ENCODE peak calls at places on chromosomes 13 and 19, in seven cellular contexts. T is GM12891, X is K562, D is SK-N-SH, Q is GM12878, A is HepG2, L is H1. S is an unnamed sample.

GRCh38 chr19:45747513-45747912 is 14.3 kb downstream of the MEIOSIN start:
- DNase-seq in D (no peak), Q (no peak), T (no peak), X (no peak), A (no peak), L (no peak), S (no peak)

GRCh38 chr19:36577271-36577996 is 4.3 kb upstream of the ZNF529 start:
- DNase-seq in Q (no peak), X (no peak), L (no peak), T (no peak), A (no peak), D (no peak), S (no peak)

GRCh38 chr13:108227651-108228272 is 9.6 kb downstream of the ABHD13 start:
- DNase-seq in T (no peak), L (no peak), D (peak; percentile 22), A (peak; percentile 21), Q (no peak), X (peak; percentile 14), S (no peak)

GRCh38 chr19:52336117-52336811 is at the start of gene ZNF610:
- DNase-seq in T (peak; percentile 71), A (peak; percentile 59), D (peak; percentile 93), X (no peak), L (peak; percentile 68), Q (peak; percentile 34), S (peak; percentile 50)

GRCh38 chr13:54232700-54233099 is 1204.1 kb downstream of the OLFM4 start:
- DNase-seq in D (no peak), X (no peak), A (no peak), L (no peak), T (no peak), Q (no peak), S (no peak)

GRCh38 chr13:29613101-29613500 is 17.6 kb upstream of the SLC7A1 start:
- DNase-seq in X (no peak), D (no peak), A (no peak), Q (no peak), L (no peak), T (no peak), S (no peak)

GRCh38 chr13:73722120-73722519 is 412.1 kb downstream of the KLF12 start:
- DNase-seq in Q (peak; percentile 39), T (peak; percentile 5), X (no peak), D (peak; percentile 29), L (no peak), A (peak; percentile 5), S (no peak)

GRCh38 chr19:44891016-44891882 is at the start of gene TOMM40:
- DNase-seq in X (no peak), Q (no peak), D (peak; percentile 97), L (no peak), T (no peak), A (peak; percentile 99), S (no peak)

GRCh38 chr19:41706741-41707501 is 1.5 kb upstream of the CEACAM5 start:
- DNase-seq in D (peak; percentile 79), X (peak; percentile 93), T (peak; percentile 82), L (peak; percentile 65), Q (peak; percentile 3), A (peak; percentile 64), S (peak; percentile 78)

GRCh38 chr13:27541386-27541785 is 78.9 kb downstream of the LNX2 start:
- DNase-seq in Q (no peak), D (no peak), L (no peak), X (no peak), T (no peak), A (no peak), S (no peak)

GRCh38 chr13:60398438-60398891 is 1.4 kb downstream of the TDRD3 start:
- DNase-seq in X (no peak), T (no peak), A (no peak), D (no peak), Q (no peak), L (no peak), S (no peak)

GRCh38 chr19:50300814-50301606 is 28.2 kb downstream of the KCNC3 start:
- DNase-seq in D (no peak), L (no peak), A (peak; percentile 48), T (no peak), X (no peak), Q (no peak), S (no peak)

GRCh38 chr13:98214008-98214643 is 37.1 kb upstream of the RNF113B start:
- DNase-seq in L (no peak), D (no peak), Q (no peak), X (no peak), T (no peak), A (no peak), S (no peak)

GRCh38 chr13:113647351-113648217 is 10.4 kb downstream of the ATP4B start:
- DNase-seq in A (no peak), L (no peak), D (peak; percentile 85), X (no peak), T (no peak), Q (no peak), S (no peak)

GRCh38 chr13:43113603-43114002 is 90.2 kb downstream of the DNAJC15 start:
- DNase-seq in T (no peak), A (peak; percentile 25), Q (no peak), X (no peak), L (no peak), D (no peak), S (no peak)

GRCh38 chr13:26412263-26412662 is 145.2 kb upstream of the WASF3 start:
- DNase-seq in D (no peak), Q (no peak), T (no peak), L (no peak), A (peak; percentile 79), X (no peak), S (no peak)

GRCh38 chr13:77300176-77301141 is 26.4 kb downstream of the MYCBP2 start:
- DNase-seq in A (no peak), L (no peak), D (no peak), T (no peak), X (no peak), Q (no peak), S (no peak)

GRCh38 chr19:7699003-7699402 is 2.9 kb downstream of the FCER2 start:
- DNase-seq in A (no peak), X (no peak), D (no peak), L (no peak), Q (no peak), T (no peak), S (no peak)

GRCh38 chr19:7699422-7700127 is 2.4 kb downstream of the FCER2 start:
- DNase-seq in Q (peak; percentile 73), L (no peak), A (no peak), D (no peak), T (no peak), X (peak; percentile 74), S (no peak)

GRCh38 chr19:7700128-7700470 is 1.8 kb downstream of the FCER2 start:
- DNase-seq in L (no peak), D (no peak), Q (no peak), T (no peak), X (no peak), A (no peak), S (no peak)

GRCh38 chr19:7701654-7702457 is at the start of gene FCER2:
- DNase-seq in D (no peak), T (no peak), Q (peak; percentile 99), X (no peak), A (peak; percentile 39), L (no peak), S (peak; percentile 56)

DNA sequence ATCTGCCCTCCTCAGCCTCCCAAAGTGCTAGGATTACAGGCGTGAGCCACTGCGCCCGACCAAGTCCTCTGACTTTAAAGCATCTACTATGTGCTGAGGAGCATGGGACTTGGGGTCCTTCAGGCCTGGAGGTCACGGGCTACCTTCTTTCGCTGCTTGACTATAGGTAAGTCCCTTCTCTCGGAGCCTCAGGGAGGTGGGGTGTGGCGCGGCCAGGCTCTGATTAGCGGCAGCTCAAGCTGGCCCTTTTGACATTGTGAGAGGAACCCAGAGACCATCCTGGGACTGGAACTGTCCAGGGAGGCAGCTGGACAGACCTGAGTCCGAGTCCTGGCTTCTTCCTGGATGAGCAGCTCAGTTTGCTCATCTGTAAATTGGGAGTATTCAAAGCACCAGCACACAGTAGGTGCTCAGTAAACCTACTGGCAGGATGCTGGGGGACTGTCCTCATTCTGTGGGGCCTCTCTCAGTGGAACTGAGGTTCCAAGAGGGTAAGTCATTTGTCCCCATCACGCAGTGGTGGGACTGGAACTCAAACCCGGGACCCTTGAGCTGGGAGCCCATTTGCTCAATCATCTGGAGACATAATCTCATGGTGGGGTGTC is 780 bp downstream of the FCER2 start:
- DNase-seq in Q (no peak), D (no peak), A (no peak), X (no peak), T (no peak), L (no peak), S (no peak)
- TF ChIP-seq TAF1 in Q (no peak), D (no peak), A (no peak), X (no peak), T (no peak), L (no peak), S (no peak)

GRCh38 chr13:64369121-64369520 is 2861.0 kb downstream of the PCDH9 start:
- DNase-seq in A (no peak), T (no peak), Q (no peak), X (no peak), L (no peak), D (no peak), S (no peak)

GRCh38 chr13:64371461-64371860 is 2858.7 kb downstream of the PCDH9 start:
- DNase-seq in Q (no peak), L (no peak), X (no peak), A (no peak), D (no peak), T (no peak), S (no peak)

GRCh38 chr13:64371045-64371444 is 2859.1 kb downstream of the PCDH9 start:
- DNase-seq in L (no peak), T (no peak), A (no peak), X (no peak), D (no peak), Q (no peak), S (no peak)
- TF ChIP-seq TAF1 in L (no peak), T (no peak), A (no peak), X (no peak), D (no peak), Q (no peak), S (no peak)

GRCh38 chr13:51684076-51684475 is 99.8 kb downstream of the WDFY2 start:
- DNase-seq in A (no peak), Q (no peak), D (no peak), L (no peak), X (no peak), T (no peak), S (no peak)
- TF ChIP-seq TAF1 in A (no peak), Q (no peak), D (no peak), L (no peak), X (no peak), T (no peak), S (no peak)

DNA sequence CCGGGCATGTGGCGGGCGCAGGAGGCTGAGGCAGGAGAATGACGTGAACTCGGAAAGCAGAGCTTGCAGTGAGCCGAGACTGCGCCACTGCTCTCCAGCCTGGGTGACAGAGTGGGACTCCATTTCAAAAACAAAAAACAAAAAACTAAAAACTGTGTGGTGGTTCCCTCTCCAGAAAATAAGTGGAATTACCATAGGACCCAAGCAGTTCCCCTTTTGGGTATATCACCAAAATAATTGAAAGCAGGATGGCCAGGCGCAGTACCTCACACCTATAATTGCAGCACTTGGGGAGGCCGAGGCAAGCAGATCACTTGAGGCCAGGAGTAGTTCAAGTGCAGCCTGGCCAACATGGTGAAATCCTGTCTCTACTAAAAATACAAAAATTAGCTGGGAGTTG is 15.7 kb upstream of the LDLR start:
- DNase-seq in Q (no peak), X (no peak), D (no peak), A (no peak), L (no peak), T (no peak), S (no peak)
- TF ChIP-seq TAF1 in Q (no peak), X (no peak), D (no peak), A (no peak), L (no peak), T (no peak), S (no peak)

S was measured in GM12892.